ENCODE peak calls at places on chromosomes 6 and 20, in nine cellular contexts. G, N, O, A, Z, H, C, F and Q are unnamed samples.

GRCh38 chr6:3825851-3826581 is 23.2 kb upstream of the FAM50B start:
- DNase-seq in Z (no peak), G (peak), O (no peak), A (peak), C (no peak), F (peak), H (peak), N (peak), Q (no peak)

GRCh38 chr6:126427713-126428112 is 87.8 kb downstream of the CENPW start:
- DNase-seq in G (no peak), F (no peak), H (no peak), C (no peak), N (no peak), A (no peak), Z (no peak), O (no peak), Q (no peak)

GRCh38 chr6:25337004-25337403 is 57.8 kb downstream of the CARMIL1 start:
- DNase-seq in F (no peak), A (no peak), O (no peak), N (no peak), C (no peak), H (peak), G (no peak), Z (no peak), Q (no peak)

GRCh38 chr6:109239192-109239917 is 142.9 kb downstream of the CD164 start:
- DNase-seq in F (no peak), O (no peak), Z (no peak), N (no peak), G (no peak), C (no peak), A (no peak), H (peak), Q (no peak)

GRCh38 chr20:64063389-64064144 is 569 bp downstream of the TCEA2 start:
- DNase-seq in N (no peak), H (no peak), Z (no peak), G (no peak), F (no peak), O (no peak), A (no peak), C (no peak), Q (no peak)

GRCh38 chr6:142294681-142295080 is 7.1 kb upstream of the ADGRG6 start:
- DNase-seq in C (no peak), F (no peak), O (no peak), H (no peak), A (no peak), N (no peak), Z (no peak), G (no peak), Q (no peak)

GRCh38 chr6:10140824-10141223 is 274.1 kb downstream of the TFAP2A start:
- DNase-seq in A (no peak), G (no peak), C (no peak), Z (no peak), N (no peak), H (peak), F (no peak), O (peak), Q (no peak)

GRCh38 chr20:8981482-8981881 is 87.4 kb upstream of the PLCB4 start:
- DNase-seq in Z (no peak), C (no peak), F (peak), N (no peak), G (no peak), O (no peak), H (no peak), A (no peak), Q (no peak)

GRCh38 chr20:50020283-50020682 is 37.5 kb downstream of the SNAI1 start:
- DNase-seq in N (no peak), F (no peak), A (no peak), O (no peak), G (no peak), C (no peak), Z (no peak), H (peak), Q (no peak)

GRCh38 chr6:64955435-64955848 is 751.6 kb downstream of the EYS start:
- DNase-seq in F (no peak), G (no peak), Z (no peak), O (no peak), C (no peak), H (no peak), N (no peak), A (no peak), Q (no peak)

GRCh38 chr6:117558818-117559217 is 43.5 kb downstream of the GOPC start:
- DNase-seq in H (no peak), Z (no peak), C (no peak), N (no peak), O (no peak), A (no peak), G (peak), F (no peak), Q (no peak)

GRCh38 chr6:109925060-109925459 is 53.1 kb upstream of the GPR6 start:
- DNase-seq in G (no peak), N (no peak), O (no peak), F (no peak), Z (no peak), C (no peak), A (no peak), H (no peak), Q (no peak)